ENCODE peak calls at places on chromosome 5, in four cellular contexts. G, V, B and E are unnamed samples.

GRCh38 chr5:143198332-143198731 is 205.2 kb downstream of the NR3C1 start:
- DNase-seq in G (no peak), V (no peak), B (no peak), E (no peak)

GRCh38 chr5:177086918-177087706 is 397 bp downstream of the FGFR4 start:
- DNase-seq in G (no peak), V (peak), B (peak), E (peak)

GRCh38 chr5:142036918-142037317 is 24.1 kb upstream of the GNPDA1 start:
- DNase-seq in G (no peak), V (no peak), B (no peak), E (no peak)

GRCh38 chr5:176739461-176740051 is 70.8 kb upstream of the UNC5A start:
- DNase-seq in G (no peak), V (peak), B (no peak), E (no peak)

GRCh38 chr5:176693477-176693851 is 46.2 kb downstream of the TSPAN17 start:
- DNase-seq in G (no peak), V (peak), B (no peak), E (no peak)

GRCh38 chr5:179526978-179527377 is 23.4 kb upstream of the RUFY1 start:
- DNase-seq in G (no peak), V (no peak), B (no peak), E (no peak)

GRCh38 chr5:6455571-6456200 is 7.0 kb downstream of the UBE2QL1 start:
- DNase-seq in G (no peak), V (no peak), B (no peak), E (no peak)

GRCh38 chr5:132260714-132261615 is 3.5 kb downstream of the PDLIM4 start:
- DNase-seq in G (peak), V (no peak), B (peak), E (peak)

GRCh38 chr5:123115020-123115419 is 26.0 kb downstream of the PRDM6 start:
- DNase-seq in G (no peak), V (no peak), B (no peak), E (no peak)

GRCh38 chr5:123113136-123113535 is 24.1 kb downstream of the PRDM6 start:
- DNase-seq in G (no peak), V (no peak), B (no peak), E (no peak)

GRCh38 chr5:123107343-123108240 is 18.6 kb downstream of the PRDM6 start:
- DNase-seq in G (no peak), V (no peak), B (no peak), E (no peak)

GRCh38 chr5:123116063-123116462 is 27.0 kb downstream of the PRDM6 start:
- DNase-seq in G (no peak), V (no peak), B (no peak), E (no peak)

DNA sequence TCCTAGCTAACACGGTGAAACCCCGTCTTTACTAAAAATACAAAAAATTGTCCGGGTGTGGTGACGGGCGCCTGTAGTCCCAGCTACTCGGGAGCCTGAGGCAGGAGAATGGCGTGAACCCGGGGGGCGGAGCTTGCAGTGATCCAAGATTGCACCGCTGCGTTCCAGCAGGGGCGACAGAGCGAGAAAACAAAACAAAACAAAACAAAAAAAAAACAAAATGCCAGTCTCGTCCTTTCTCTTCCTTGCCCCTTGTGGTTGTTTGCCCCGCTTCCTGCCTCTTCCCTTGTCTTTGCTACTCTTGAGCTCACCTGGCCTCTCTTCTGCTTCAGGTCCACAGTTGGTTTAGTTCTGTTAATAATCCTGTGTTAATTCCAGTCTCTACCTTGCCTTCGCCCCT is 22.5 kb downstream of the PRDM6 start:
- DNase-seq in G (no peak), V (no peak), B (no peak), E (no peak)
- H3K27ac ChIP-seq in G (no peak), V (no peak), B (no peak), E (no peak)

GRCh38 chr5:172548311-172548731 is 92.7 kb upstream of the NEURL1B start:
- DNase-seq in G (no peak), V (peak), B (no peak), E (no peak)

GRCh38 chr5:172544371-172545120 is 90.2 kb upstream of the SH3PXD2B start:
- DNase-seq in G (no peak), V (peak), B (no peak), E (no peak)

GRCh38 chr5:172545291-172545761 is 91.0 kb upstream of the SH3PXD2B start:
- DNase-seq in G (no peak), V (peak), B (no peak), E (no peak)

GRCh38 chr5:172543484-172544298 is 89.4 kb upstream of the SH3PXD2B start:
- DNase-seq in G (no peak), V (peak), B (no peak), E (no peak)

GRCh38 chr5:172546196-172546595 is 91.9 kb upstream of the SH3PXD2B start:
- DNase-seq in G (no peak), V (peak), B (no peak), E (no peak)
- H3K27ac ChIP-seq in G (no peak), V (no peak), B (no peak), E (no peak)

GRCh38 chr5:74763504-74763903 is 3.4 kb downstream of the GFM2 start:
- DNase-seq in G (no peak), V (no peak), B (peak), E (no peak)

GRCh38 chr5:74766887-74767578 is at the start of the genes GFM2 and NSA2:
- DNase-seq in G (peak), V (peak), B (peak), E (peak)

GRCh38 chr5:74765929-74766328 is 988 bp downstream of the GFM2 start:
- DNase-seq in G (no peak), V (no peak), B (no peak), E (no peak)

GRCh38 chr5:74766348-74766886 is 500 bp downstream of the GFM2 start:
- DNase-seq in G (no peak), V (no peak), B (peak), E (peak)

GRCh38 chr5:74765201-74765600 is 1.7 kb downstream of the GFM2 start:
- DNase-seq in G (no peak), V (no peak), B (peak), E (no peak)
- H3K27ac ChIP-seq in G (no peak), V (no peak), B (peak), E (no peak)

DNA sequence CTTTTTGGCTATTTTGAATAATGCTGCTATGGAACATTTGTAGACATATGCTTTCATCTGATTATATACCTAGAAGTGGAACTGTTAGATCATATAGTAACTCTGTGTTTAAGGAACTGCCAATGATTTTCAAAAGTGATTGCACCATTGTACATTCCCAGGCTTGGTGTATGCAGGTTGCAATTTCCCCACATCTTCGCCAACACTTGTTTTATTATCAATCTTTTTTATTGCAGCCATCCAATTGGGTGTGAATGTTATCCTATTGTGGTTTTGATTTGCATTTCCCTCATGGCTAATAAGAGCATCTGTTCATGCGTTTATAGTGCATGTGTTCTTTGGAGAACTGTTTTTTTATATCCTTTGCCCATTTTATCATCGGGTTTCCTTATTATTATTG is 81.3 kb downstream of the PLAC8L1 start:
- DNase-seq in G (no peak), V (no peak), B (no peak), E (no peak)
- H3K27ac ChIP-seq in G (no peak), V (no peak), B (no peak), E (no peak)

DNA sequence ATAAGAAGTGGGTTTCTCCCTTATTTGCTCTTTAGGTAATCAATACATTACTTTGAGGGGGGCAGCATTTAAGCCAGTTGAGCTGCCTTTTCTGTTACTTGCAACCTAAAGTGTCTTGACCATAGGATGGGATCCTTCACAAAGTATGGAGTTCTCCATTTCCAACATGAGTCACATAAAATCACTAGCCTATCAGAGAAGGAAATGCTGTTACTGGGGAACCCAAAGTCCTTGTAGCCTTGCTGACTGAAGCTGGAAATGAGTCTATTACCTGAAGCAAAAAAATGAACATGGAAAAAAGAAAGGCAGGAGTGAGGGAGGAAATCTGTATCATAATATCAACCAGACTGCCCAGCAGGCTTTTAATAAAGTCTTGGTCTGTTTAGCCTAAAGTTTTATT is 42.8 kb upstream of the SLIT3 start:
- DNase-seq in G (no peak), V (no peak), B (peak), E (no peak)
- H3K27ac ChIP-seq in G (no peak), V (no peak), B (no peak), E (no peak)

DNA sequence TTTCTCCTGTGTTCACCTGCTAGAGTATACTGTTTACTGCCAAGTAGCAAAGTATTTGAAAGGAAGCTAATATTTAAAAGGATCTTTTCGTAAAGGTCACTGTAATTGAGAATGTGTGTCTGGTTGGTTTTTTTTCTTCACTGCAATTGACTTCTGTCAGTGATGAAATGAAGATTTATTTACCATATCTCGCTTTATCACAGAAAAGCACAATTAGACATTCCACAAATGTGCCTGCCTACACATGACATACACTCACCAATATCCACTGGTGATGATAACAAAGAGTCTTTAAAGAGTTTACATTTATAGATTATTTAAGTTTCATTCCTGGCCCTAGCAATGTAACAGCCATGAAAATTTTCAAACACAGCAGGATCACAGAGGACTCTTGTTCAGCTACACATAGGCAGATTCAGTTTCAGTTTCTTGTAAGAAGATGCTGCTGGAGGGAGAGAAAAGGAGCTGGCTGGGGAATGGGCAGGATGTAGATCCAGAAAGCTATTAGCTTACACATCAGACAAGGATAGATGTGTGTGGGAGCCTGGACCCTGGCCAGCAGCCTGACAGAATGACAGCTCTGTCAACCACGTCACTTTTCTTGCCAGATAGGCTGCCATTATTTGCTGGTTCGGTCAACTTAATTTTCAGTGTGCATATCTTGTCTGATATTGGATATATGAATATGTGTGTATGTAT is 104.0 kb downstream of the GDNF start:
- DNase-seq in G (no peak), V (no peak), B (no peak), E (no peak)
- H3K27ac ChIP-seq in G (no peak), V (no peak), B (no peak), E (no peak)

GRCh38 chr5:87653242-87653641 is 240.5 kb upstream of the CCNH start:
- DNase-seq in G (no peak), V (no peak), B (no peak), E (no peak)
- H3K27ac ChIP-seq in G (no peak), V (no peak), B (no peak), E (no peak)

GRCh38 chr5:88829053-88829452 is 53.9 kb downstream of the MEF2C start:
- DNase-seq in G (no peak), V (no peak), B (no peak), E (no peak)

GRCh38 chr5:88829773-88830172 is 53.2 kb downstream of the MEF2C start:
- DNase-seq in G (no peak), V (no peak), B (no peak), E (no peak)

GRCh38 chr5:88825782-88826110 is 57.2 kb downstream of the MEF2C start:
- DNase-seq in G (no peak), V (no peak), B (no peak), E (peak)

GRCh38 chr5:88826959-88827585 is 55.9 kb downstream of the MEF2C start:
- DNase-seq in G (no peak), V (no peak), B (no peak), E (peak)

DNA sequence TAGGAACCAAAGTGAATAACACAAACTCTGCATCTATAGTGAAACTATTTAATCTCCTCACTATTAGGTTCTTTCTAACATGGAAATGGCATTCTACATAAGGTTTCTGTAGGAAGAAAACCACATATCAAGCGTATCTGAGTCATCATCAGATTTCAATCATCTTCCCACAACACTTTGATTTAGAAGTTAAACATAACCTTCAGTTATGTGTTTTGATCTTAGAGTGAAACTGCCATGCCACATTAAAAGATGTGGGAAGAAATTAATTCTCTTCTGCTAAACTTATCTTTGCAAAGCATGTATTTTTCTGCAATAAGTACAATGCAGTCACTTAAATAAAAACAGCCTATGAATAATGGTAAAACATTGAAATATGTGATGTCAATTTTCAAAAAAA is 55.0 kb downstream of the MEF2C start:
- DNase-seq in G (no peak), V (no peak), B (no peak), E (no peak)
- H3K27ac ChIP-seq in G (no peak), V (peak), B (no peak), E (no peak)

DNA sequence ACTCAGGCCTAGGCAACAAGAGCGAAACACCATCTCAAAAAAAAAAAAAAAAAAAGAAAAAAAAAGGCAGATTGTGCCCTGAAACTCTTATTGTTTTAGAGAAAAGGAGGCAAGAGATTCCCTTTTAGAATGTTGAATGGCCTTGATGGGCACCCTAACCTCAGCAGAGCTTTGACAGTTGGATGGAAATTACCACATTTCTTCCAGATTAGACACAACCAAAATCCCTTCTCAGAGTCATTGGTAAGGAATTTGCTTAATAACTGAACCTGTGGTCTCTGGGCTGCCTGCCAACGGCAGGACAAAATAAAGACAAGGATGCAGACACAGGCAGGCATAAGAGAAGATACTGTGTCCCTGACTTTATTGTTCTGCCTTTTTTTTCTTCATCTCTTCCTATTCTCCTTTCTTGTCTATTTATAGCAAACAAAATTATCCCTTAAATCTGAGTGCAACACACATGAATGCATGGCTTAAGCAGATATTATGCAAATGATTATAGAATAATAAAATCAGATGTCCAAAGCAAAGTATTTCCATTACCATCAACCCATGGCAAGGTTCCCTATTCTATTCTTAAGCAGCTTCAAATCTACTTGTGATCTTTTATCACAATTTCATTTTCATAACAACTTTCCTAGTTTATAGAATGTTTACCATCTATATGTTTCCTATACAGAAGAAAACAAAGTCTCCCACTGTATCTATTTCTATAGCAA is 37.3 kb upstream of the TRIO start:
- DNase-seq in G (peak), V (no peak), B (peak), E (peak)
- H3K27ac ChIP-seq in G (no peak), V (no peak), B (no peak), E (no peak)